ENCODE peak calls at places on chromosomes 3 and 15, in five cellular contexts. N is NCI-H1092 treated with DMSO at 0.1 percent for 48 hours, E is midbrain, O is nephron progenitor cell, M is GM10248. G is an unnamed sample.

GRCh38 chr15:99032935-99033334 is 25.3 kb upstream of the PGPEP1L start:
- DNase-seq in O (no peak), M (no peak), N (no peak), E (no peak), G (no peak)

GRCh38 chr15:100201376-100202280 is 140.1 kb downstream of the ADAMTS17 start:
- DNase-seq in E (no peak), M (no peak), N (no peak), O (peak; percentile 9), G (peak; percentile 62)

GRCh38 chr3:79490165-79491028 is 277.4 kb downstream of the ROBO1 start:
- DNase-seq in O (no peak), N (no peak), E (peak; percentile 12), M (no peak), G (peak; percentile 93)

GRCh38 chr3:124504332-124505059 is 225.8 kb upstream of the UMPS start:
- DNase-seq in O (no peak), E (no peak), M (no peak), N (peak; percentile 57), G (peak; percentile 46)

GRCh38 chr3:100073555-100074307 is 40.6 kb downstream of the FILIP1L start:
- DNase-seq in O (peak; percentile 30), M (no peak), E (peak; percentile 26), N (no peak), G (peak; percentile 91)

GRCh38 chr3:100107227-100107626 is 7.1 kb downstream of the FILIP1L start:
- DNase-seq in O (no peak), N (no peak), M (no peak), E (no peak), G (peak; percentile 35)

GRCh38 chr3:177525987-177526712 is 328.9 kb upstream of the TBL1XR1 start:
- DNase-seq in O (no peak), M (no peak), E (no peak), N (no peak), G (peak; percentile 93)

GRCh38 chr3:65939841-65940246 is 98.9 kb downstream of the MAGI1 start:
- DNase-seq in N (no peak), E (no peak), M (no peak), O (no peak), G (no peak)